ENCODE peak calls at places on chromosomes 2 and 18, in six cellular contexts. N, O, C, K, D and G are unnamed samples.

GRCh38 chr2:149084924-149085795 is 46.7 kb downstream of the LYPD6B start:
- DNase-seq in K (peak), C (peak), D (peak), N (no peak), O (no peak), G (no peak)

GRCh38 chr2:18610103-18610502 is 20.7 kb upstream of the NT5C1B start:
- DNase-seq in N (no peak), D (no peak), K (no peak), C (no peak), O (no peak), G (no peak)

GRCh38 chr2:134337617-134338016 is 83.7 kb downstream of the MGAT5 start:
- DNase-seq in O (no peak), K (no peak), C (no peak), N (no peak), D (no peak), G (no peak)

GRCh38 chr2:33765122-33765521 is 166.0 kb upstream of the FAM98A start:
- DNase-seq in O (no peak), N (no peak), D (no peak), K (no peak), C (no peak), G (no peak)

GRCh38 chr2:25851740-25852503 is 26.4 kb downstream of the ASXL2 start:
- DNase-seq in O (peak), N (peak), C (peak), D (peak), K (peak), G (no peak)

GRCh38 chr2:96962567-96963203 is 23.7 kb downstream of the FAM178B start:
- DNase-seq in O (no peak), N (no peak), C (no peak), D (no peak), K (no peak), G (no peak)

GRCh38 chr2:15116830-15117229 is 444.3 kb downstream of the NBAS start:
- DNase-seq in N (no peak), C (no peak), K (no peak), D (no peak), O (no peak), G (no peak)

GRCh38 chr2:230734247-230735175 is 21.9 kb downstream of the CAB39 start:
- DNase-seq in N (no peak), K (no peak), C (no peak), D (no peak), O (no peak), G (no peak)

GRCh38 chr2:149160701-149161217 is 122.3 kb downstream of the LYPD6B start:
- DNase-seq in N (no peak), C (no peak), O (no peak), D (peak), K (no peak), G (no peak)

GRCh38 chr18:70195852-70196434 is 9.5 kb downstream of the RTTN start:
- DNase-seq in K (peak), D (peak), C (no peak), N (peak), O (peak), G (no peak)

GRCh38 chr18:31499157-31499524 is 1.2 kb downstream of the DSG2 start:
- DNase-seq in K (no peak), O (no peak), D (no peak), C (no peak), N (no peak), G (no peak)

GRCh38 chr2:137865954-137866540 is 98.2 kb upstream of the HNMT start:
- DNase-seq in N (peak), D (peak), O (peak), K (peak), C (no peak), G (no peak)

GRCh38 chr2:128272586-128273468 is 45.8 kb downstream of the HS6ST1 start:
- DNase-seq in N (no peak), K (no peak), C (no peak), O (no peak), D (no peak), G (peak)

GRCh38 chr2:19337202-19337601 is 21.2 kb downstream of the OSR1 start:
- DNase-seq in N (no peak), D (no peak), K (no peak), C (no peak), O (no peak), G (no peak)

GRCh38 chr2:98293931-98294687 is 52.1 kb upstream of the CNGA3 start:
- DNase-seq in O (no peak), C (no peak), N (no peak), D (no peak), K (no peak), G (no peak)

GRCh38 chr2:165293439-165294420 is 54.5 kb downstream of the SCN2A start:
- DNase-seq in K (peak), N (peak), D (peak), C (peak), O (peak), G (no peak)

GRCh38 chr18:9925369-9925768 is 11.6 kb downstream of the VAPA start:
- DNase-seq in C (no peak), N (no peak), D (no peak), K (peak), O (peak), G (no peak)

GRCh38 chr2:37635359-37636208 is 35.9 kb downstream of the CDC42EP3 start:
- DNase-seq in D (peak), O (peak), C (no peak), K (peak), N (peak), G (no peak)

GRCh38 chr2:107936427-107937359 is 49.6 kb upstream of the SLC5A7 start:
- DNase-seq in K (no peak), O (peak), D (peak), N (no peak), C (no peak), G (no peak)

GRCh38 chr2:159108178-159108893 is 139.9 kb downstream of the TANC1 start:
- DNase-seq in K (no peak), O (no peak), D (no peak), N (no peak), C (no peak), G (no peak)

DNA sequence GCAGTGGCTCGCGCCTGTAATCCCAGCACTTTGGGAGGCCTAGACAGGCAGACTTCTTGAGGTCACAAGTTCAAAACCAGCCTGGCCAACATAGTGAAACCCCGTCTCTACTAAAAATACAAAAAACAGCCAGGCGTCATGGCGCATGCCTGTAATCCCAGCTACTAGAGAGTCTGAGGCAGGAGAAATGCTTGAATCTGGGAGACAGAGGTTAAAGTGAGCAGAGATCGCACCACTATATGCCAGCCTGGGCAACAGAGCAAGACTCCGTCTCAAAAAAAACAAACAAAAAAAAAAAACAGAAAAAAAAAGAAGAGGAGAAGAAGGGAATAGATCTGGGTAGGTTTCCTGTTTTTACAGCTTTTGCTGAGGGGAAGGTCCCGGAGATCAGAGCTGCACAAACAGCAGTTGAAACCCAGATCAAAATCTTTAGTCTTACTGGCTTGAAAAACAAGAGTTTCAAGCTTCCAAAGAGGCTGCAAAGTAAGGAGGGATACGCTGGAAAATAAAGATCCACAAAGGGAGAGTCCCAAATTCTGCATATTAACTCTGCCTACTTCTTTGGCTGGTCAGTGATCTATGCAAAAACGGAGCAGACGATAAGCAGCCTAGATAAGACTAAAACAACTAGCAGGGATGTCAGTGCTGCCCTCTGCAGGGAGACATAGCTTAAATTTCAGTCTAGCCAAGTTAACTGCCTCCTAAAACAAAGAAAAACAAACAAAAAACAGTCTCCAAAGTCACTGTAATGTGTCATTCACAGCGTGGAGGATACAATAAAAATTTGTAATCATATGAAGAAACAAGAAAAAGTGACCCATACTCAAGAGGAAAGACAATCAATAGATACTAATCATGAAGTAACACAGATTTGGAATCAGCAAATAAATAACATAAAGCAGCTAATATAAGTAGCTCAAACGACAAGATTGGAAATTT is 74.1 kb downstream of the TLK1 start:
- DNase-seq in K (peak), O (peak), D (peak), C (no peak), N (peak), G (no peak)
- TF ChIP-seq CTCF in K (peak), O (peak), D (peak), C (peak), N (peak), G (peak)

DNA sequence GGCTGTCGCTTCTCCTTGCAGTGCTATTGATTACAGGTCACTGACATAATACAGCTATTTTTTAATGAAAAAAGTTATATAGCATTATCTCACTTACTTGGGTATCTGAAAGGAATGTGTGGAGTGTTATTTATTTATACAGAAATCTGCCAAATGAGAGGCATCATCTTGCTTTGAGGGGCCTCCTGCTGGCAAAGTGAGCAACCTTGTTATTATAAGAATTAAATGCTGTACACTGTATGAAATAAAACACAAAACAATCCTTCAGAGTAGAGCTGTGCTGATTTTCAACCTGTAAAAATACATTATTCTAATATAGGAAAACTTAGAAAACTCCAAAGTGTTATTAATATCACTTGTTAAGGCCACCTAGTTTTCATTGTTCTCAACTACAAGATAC is 20.9 kb downstream of the ERBB4 start:
- DNase-seq in D (no peak), O (no peak), K (no peak), N (no peak), C (no peak), G (no peak)
- TF ChIP-seq CTCF in D (no peak), O (no peak), K (no peak), N (no peak), C (no peak), G (peak)

GRCh38 chr18:42137671-42138375 is 182.8 kb downstream of the PIK3C3 start:
- DNase-seq in D (no peak), N (no peak), C (no peak), K (no peak), O (no peak), G (no peak)

GRCh38 chr18:42141439-42141838 is 186.4 kb downstream of the PIK3C3 start:
- DNase-seq in N (no peak), D (peak), C (no peak), K (peak), O (no peak), G (no peak)
- TF ChIP-seq CTCF in N (no peak), D (no peak), C (no peak), K (no peak), O (no peak), G (no peak)

DNA sequence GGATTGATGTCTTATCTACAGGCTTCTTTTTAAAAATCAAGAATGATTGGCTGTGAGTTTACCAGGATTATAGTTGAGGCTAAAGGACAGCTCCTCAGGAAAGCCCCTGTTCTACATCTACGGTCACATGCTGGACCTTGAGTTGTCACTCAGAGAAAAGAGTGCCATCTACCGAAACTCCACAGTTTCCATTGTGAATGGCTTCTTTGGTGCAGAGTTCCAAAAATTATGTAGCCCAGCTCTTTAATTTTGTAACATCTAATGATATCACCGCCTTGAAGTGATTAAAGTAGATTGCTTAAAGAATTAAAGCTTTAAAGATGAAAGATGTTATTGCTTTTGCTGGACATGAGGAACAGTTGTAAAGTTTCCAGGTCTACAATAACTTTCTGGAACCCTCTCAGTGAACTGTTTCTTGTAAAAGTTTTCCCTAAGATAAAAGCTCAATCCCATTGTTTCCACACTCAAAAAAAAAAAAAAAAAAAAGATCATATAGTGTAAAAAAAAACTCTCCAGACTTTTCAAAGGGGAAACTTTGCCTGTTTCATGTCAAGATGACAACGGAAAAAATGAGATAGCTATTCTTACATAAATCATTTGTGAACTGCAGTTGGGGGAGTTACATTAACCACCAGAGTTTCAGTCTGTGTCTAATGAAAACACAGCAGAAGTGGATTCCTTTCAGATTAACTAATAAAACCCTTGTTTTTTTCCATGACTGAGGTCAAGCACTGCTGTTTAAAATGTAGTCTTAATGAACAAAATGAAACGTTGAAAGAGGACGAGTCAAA is 4.3 kb downstream of the COL3A1 start:
- DNase-seq in K (peak), N (peak), C (no peak), O (peak), D (peak), G (no peak)
- TF ChIP-seq CTCF in K (peak), N (peak), C (peak), O (peak), D (peak), G (peak)

DNA sequence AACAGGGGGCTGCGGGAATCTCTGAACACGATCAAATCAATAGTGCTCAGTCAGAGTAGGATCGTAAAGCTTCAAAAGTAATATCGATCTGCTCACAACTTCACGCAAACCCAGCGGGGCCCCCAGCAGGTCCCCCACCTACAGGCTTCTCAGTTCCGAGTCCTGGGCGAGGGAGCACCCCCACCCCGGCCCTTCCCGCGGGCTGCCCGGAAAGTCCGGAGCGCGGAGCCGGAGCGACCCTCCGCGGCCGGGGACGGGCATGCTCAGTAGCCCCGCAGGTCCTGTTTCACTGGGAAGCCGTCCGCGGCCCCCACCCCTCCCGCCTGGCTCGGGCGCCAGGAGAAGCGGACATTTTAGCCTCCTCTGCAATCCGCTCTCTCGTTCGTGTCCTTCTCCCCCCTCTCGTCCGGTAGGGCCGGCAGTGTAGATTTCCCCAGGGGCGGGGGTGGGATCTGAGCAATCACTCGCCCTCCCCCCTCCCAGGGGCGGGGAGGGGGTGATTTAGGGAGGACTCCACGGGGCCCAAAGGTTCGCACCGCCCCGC is 3.3 kb upstream of the SPRED2 start:
- DNase-seq in N (peak), D (peak), C (peak), O (peak), K (peak), G (peak)
- TF ChIP-seq CTCF in N (no peak), D (no peak), C (no peak), O (no peak), K (peak), G (peak)

DNA sequence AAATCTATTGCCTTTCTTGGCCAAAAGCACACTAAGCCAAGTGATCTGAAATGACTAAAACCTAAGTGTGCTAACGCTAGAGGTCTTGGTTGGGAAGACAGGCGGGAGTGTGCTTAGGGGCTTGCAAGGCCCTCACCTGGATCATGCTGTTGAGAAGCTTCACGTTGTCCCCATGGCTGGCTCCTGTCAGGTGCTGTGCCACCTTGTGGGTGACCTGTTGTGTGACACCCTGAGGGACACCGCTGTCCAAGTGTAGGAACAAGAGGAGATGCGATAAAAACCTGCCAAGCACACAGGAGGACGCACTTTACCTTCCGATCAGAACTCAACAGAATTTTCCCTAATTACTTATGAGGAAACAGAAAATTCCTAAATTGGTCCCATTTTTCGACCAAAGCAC is 50.8 kb downstream of the EPG5 start:
- DNase-seq in C (no peak), N (no peak), K (no peak), O (no peak), D (no peak), G (no peak)
- TF ChIP-seq CTCF in C (no peak), N (peak), K (no peak), O (no peak), D (no peak), G (peak)